ENCODE peak calls at places on chromosome 15, in eight cellular contexts. One of them, this sample, is unnamed.

GRCh38 chr15:66389098-66389858 is 2.6 kb downstream of the MAP2K1 start:
- DNase-seq in heart right ventricle: no peak
- DNase-seq in progenitor cell of endocrine pancreas: no peak
- DNase-seq in cardiac fibroblast: no peak
- DNase-seq in endothelial cell of umbilical vein: no peak
- DNase-seq in MCF 10A: no peak
- DNase-seq in lung: no peak
- DNase-seq in ovary: no peak
- DNase-seq in this sample: no peak

GRCh38 chr15:81235781-81236507 is 39.3 kb downstream of the IL16 start:
- DNase-seq in heart right ventricle: no peak
- DNase-seq in progenitor cell of endocrine pancreas: no peak
- DNase-seq in cardiac fibroblast: peak; percentile 96
- DNase-seq in endothelial cell of umbilical vein: peak; percentile 14
- DNase-seq in MCF 10A: peak; percentile 13
- DNase-seq in lung: no peak
- DNase-seq in ovary: peak; percentile 35
- DNase-seq in this sample: no peak

GRCh38 chr15:70094690-70095311 is 2.9 kb downstream of the TLE3 start:
- DNase-seq in heart right ventricle: no peak
- DNase-seq in progenitor cell of endocrine pancreas: no peak
- DNase-seq in cardiac fibroblast: peak; percentile 5
- DNase-seq in endothelial cell of umbilical vein: peak; percentile 25
- DNase-seq in MCF 10A: no peak
- DNase-seq in lung: no peak
- DNase-seq in ovary: no peak
- DNase-seq in this sample: no peak

GRCh38 chr15:40108061-40108854 is 421 bp downstream of the BMF start:
- DNase-seq in heart right ventricle: peak; percentile 80
- DNase-seq in progenitor cell of endocrine pancreas: no peak
- DNase-seq in cardiac fibroblast: peak; percentile 54
- DNase-seq in endothelial cell of umbilical vein: peak; percentile 47
- DNase-seq in MCF 10A: no peak
- DNase-seq in lung: no peak
- DNase-seq in ovary: peak; percentile 86
- DNase-seq in this sample: peak; percentile 37

GRCh38 chr15:57528940-57529565 is 62.7 kb upstream of the MYZAP start:
- DNase-seq in heart right ventricle: no peak
- DNase-seq in progenitor cell of endocrine pancreas: no peak
- DNase-seq in cardiac fibroblast: no peak
- DNase-seq in endothelial cell of umbilical vein: no peak
- DNase-seq in MCF 10A: no peak
- DNase-seq in lung: no peak
- DNase-seq in ovary: no peak
- DNase-seq in this sample: no peak

GRCh38 chr15:92906038-92906437 is 5.9 kb downstream of the CHD2 start:
- DNase-seq in heart right ventricle: no peak
- DNase-seq in progenitor cell of endocrine pancreas: no peak
- DNase-seq in cardiac fibroblast: no peak
- DNase-seq in endothelial cell of umbilical vein: no peak
- DNase-seq in MCF 10A: peak; percentile 14
- DNase-seq in lung: no peak
- DNase-seq in ovary: no peak
- DNase-seq in this sample: no peak

GRCh38 chr15:71448688-71449114 is 333.4 kb downstream of the THSD4 start:
- DNase-seq in heart right ventricle: no peak
- DNase-seq in progenitor cell of endocrine pancreas: peak; percentile 42
- DNase-seq in cardiac fibroblast: peak; percentile 80
- DNase-seq in endothelial cell of umbilical vein: peak; percentile 87
- DNase-seq in MCF 10A: peak; percentile 79
- DNase-seq in lung: peak; percentile 56
- DNase-seq in ovary: no peak
- DNase-seq in this sample: peak; percentile 66

GRCh38 chr15:48186271-48186670 is 5.2 kb upstream of the CTXN2 start:
- DNase-seq in heart right ventricle: no peak
- DNase-seq in progenitor cell of endocrine pancreas: no peak
- DNase-seq in cardiac fibroblast: no peak
- DNase-seq in endothelial cell of umbilical vein: no peak
- DNase-seq in MCF 10A: no peak
- DNase-seq in lung: no peak
- DNase-seq in ovary: no peak
- DNase-seq in this sample: no peak

GRCh38 chr15:25179673-25180511 is 225.1 kb downstream of the SNRPN start:
- DNase-seq in heart right ventricle: peak; percentile 3
- DNase-seq in progenitor cell of endocrine pancreas: peak; percentile 4
- DNase-seq in cardiac fibroblast: no peak
- DNase-seq in endothelial cell of umbilical vein: no peak
- DNase-seq in MCF 10A: no peak
- DNase-seq in lung: no peak
- DNase-seq in ovary: peak; percentile 7
- DNase-seq in this sample: no peak

GRCh38 chr15:89828324-89829145 is 13.9 kb upstream of the ANPEP start:
- DNase-seq in heart right ventricle: peak; percentile 73
- DNase-seq in progenitor cell of endocrine pancreas: no peak
- DNase-seq in cardiac fibroblast: peak; percentile 72
- DNase-seq in endothelial cell of umbilical vein: no peak
- DNase-seq in MCF 10A: peak; percentile 69
- DNase-seq in lung: peak; percentile 59
- DNase-seq in ovary: peak; percentile 48
- DNase-seq in this sample: peak; percentile 55

GRCh38 chr15:94269954-94270353 is 38.6 kb downstream of the MCTP2 start:
- DNase-seq in heart right ventricle: no peak
- DNase-seq in progenitor cell of endocrine pancreas: no peak
- DNase-seq in cardiac fibroblast: no peak
- DNase-seq in endothelial cell of umbilical vein: no peak
- DNase-seq in MCF 10A: no peak
- DNase-seq in lung: no peak
- DNase-seq in ovary: no peak
- DNase-seq in this sample: no peak

GRCh38 chr15:69979269-69979668 is 118.4 kb downstream of the TLE3 start:
- DNase-seq in heart right ventricle: no peak
- DNase-seq in progenitor cell of endocrine pancreas: no peak
- DNase-seq in cardiac fibroblast: peak; percentile 42
- DNase-seq in endothelial cell of umbilical vein: no peak
- DNase-seq in MCF 10A: peak; percentile 45
- DNase-seq in lung: no peak
- DNase-seq in ovary: no peak
- DNase-seq in this sample: no peak

GRCh38 chr15:51737538-51738305 is at the start of gene LYSMD2:
- DNase-seq in heart right ventricle: peak; percentile 87
- DNase-seq in progenitor cell of endocrine pancreas: peak; percentile 17
- DNase-seq in cardiac fibroblast: peak; percentile 43
- DNase-seq in endothelial cell of umbilical vein: peak; percentile 71
- DNase-seq in MCF 10A: peak; percentile 63
- DNase-seq in lung: peak; percentile 70
- DNase-seq in ovary: peak; percentile 87
- DNase-seq in this sample: peak; percentile 75

GRCh38 chr15:61641645-61642044 is 412.5 kb upstream of the RORA start:
- DNase-seq in heart right ventricle: no peak
- DNase-seq in progenitor cell of endocrine pancreas: no peak
- DNase-seq in cardiac fibroblast: no peak
- DNase-seq in endothelial cell of umbilical vein: no peak
- DNase-seq in MCF 10A: no peak
- DNase-seq in lung: no peak
- DNase-seq in ovary: no peak
- DNase-seq in this sample: no peak

GRCh38 chr15:31340591-31340990 is 14.0 kb downstream of the KLF13 start:
- DNase-seq in heart right ventricle: no peak
- DNase-seq in progenitor cell of endocrine pancreas: no peak
- DNase-seq in cardiac fibroblast: no peak
- DNase-seq in endothelial cell of umbilical vein: no peak
- DNase-seq in MCF 10A: no peak
- DNase-seq in lung: no peak
- DNase-seq in ovary: no peak
- DNase-seq in this sample: no peak

GRCh38 chr15:65400760-65401606 is 21.8 kb downstream of the IGDCC4 start:
- DNase-seq in heart right ventricle: peak; percentile 60
- DNase-seq in progenitor cell of endocrine pancreas: peak; percentile 62
- DNase-seq in cardiac fibroblast: peak; percentile 71
- DNase-seq in endothelial cell of umbilical vein: peak; percentile 75
- DNase-seq in MCF 10A: peak; percentile 69
- DNase-seq in lung: no peak
- DNase-seq in ovary: peak; percentile 87
- DNase-seq in this sample: peak; percentile 81

GRCh38 chr15:43777293-43777819 is 590 bp upstream of the ELL3 start:
- DNase-seq in heart right ventricle: peak; percentile 75
- DNase-seq in progenitor cell of endocrine pancreas: peak; percentile 38
- DNase-seq in cardiac fibroblast: peak; percentile 76
- DNase-seq in endothelial cell of umbilical vein: peak; percentile 87
- DNase-seq in MCF 10A: peak; percentile 79
- DNase-seq in lung: peak; percentile 80
- DNase-seq in ovary: peak; percentile 82
- DNase-seq in this sample: peak; percentile 63

GRCh38 chr15:78790027-78790426 is 21.2 kb downstream of the ADAMTS7 start:
- DNase-seq in heart right ventricle: no peak
- DNase-seq in progenitor cell of endocrine pancreas: no peak
- DNase-seq in cardiac fibroblast: no peak
- DNase-seq in endothelial cell of umbilical vein: no peak
- DNase-seq in MCF 10A: no peak
- DNase-seq in lung: no peak
- DNase-seq in ovary: no peak
- DNase-seq in this sample: no peak

GRCh38 chr15:79853492-79854328 is 43.1 kb downstream of the MTHFS start:
- DNase-seq in heart right ventricle: peak; percentile 14
- DNase-seq in progenitor cell of endocrine pancreas: peak; percentile 21
- DNase-seq in cardiac fibroblast: peak; percentile 93
- DNase-seq in endothelial cell of umbilical vein: peak; percentile 88
- DNase-seq in MCF 10A: peak; percentile 82
- DNase-seq in lung: peak; percentile 64
- DNase-seq in ovary: peak; percentile 64
- DNase-seq in this sample: peak; percentile 65

GRCh38 chr15:39692464-39693327 is 89.9 kb downstream of the FSIP1 start:
- DNase-seq in heart right ventricle: no peak
- DNase-seq in progenitor cell of endocrine pancreas: no peak
- DNase-seq in cardiac fibroblast: no peak
- DNase-seq in endothelial cell of umbilical vein: no peak
- DNase-seq in MCF 10A: no peak
- DNase-seq in lung: no peak
- DNase-seq in ovary: no peak
- DNase-seq in this sample: peak; percentile 15

GRCh38 chr15:84818221-84819131 is 1.3 kb downstream of the ALPK3 start:
- DNase-seq in heart right ventricle: no peak
- DNase-seq in progenitor cell of endocrine pancreas: no peak
- DNase-seq in cardiac fibroblast: peak; percentile 60
- DNase-seq in endothelial cell of umbilical vein: peak; percentile 91
- DNase-seq in MCF 10A: no peak
- DNase-seq in lung: no peak
- DNase-seq in ovary: no peak
- DNase-seq in this sample: no peak

GRCh38 chr15:84821501-84822021 is 4.4 kb downstream of the ALPK3 start:
- DNase-seq in heart right ventricle: no peak
- DNase-seq in progenitor cell of endocrine pancreas: no peak
- DNase-seq in cardiac fibroblast: peak; percentile 24
- DNase-seq in endothelial cell of umbilical vein: peak; percentile 67
- DNase-seq in MCF 10A: no peak
- DNase-seq in lung: no peak
- DNase-seq in ovary: peak; percentile 49
- DNase-seq in this sample: no peak

GRCh38 chr15:84817461-84818081 is 415 bp downstream of the ALPK3 start:
- DNase-seq in heart right ventricle: no peak
- DNase-seq in progenitor cell of endocrine pancreas: peak; percentile 48
- DNase-seq in cardiac fibroblast: no peak
- DNase-seq in endothelial cell of umbilical vein: peak; percentile 50
- DNase-seq in MCF 10A: no peak
- DNase-seq in lung: no peak
- DNase-seq in ovary: no peak
- DNase-seq in this sample: peak; percentile 18

GRCh38 chr15:84819791-84820190 is 2.6 kb downstream of the ALPK3 start:
- DNase-seq in heart right ventricle: no peak
- DNase-seq in progenitor cell of endocrine pancreas: no peak
- DNase-seq in cardiac fibroblast: no peak
- DNase-seq in endothelial cell of umbilical vein: no peak
- DNase-seq in MCF 10A: no peak
- DNase-seq in lung: no peak
- DNase-seq in ovary: no peak
- DNase-seq in this sample: no peak

DNA sequence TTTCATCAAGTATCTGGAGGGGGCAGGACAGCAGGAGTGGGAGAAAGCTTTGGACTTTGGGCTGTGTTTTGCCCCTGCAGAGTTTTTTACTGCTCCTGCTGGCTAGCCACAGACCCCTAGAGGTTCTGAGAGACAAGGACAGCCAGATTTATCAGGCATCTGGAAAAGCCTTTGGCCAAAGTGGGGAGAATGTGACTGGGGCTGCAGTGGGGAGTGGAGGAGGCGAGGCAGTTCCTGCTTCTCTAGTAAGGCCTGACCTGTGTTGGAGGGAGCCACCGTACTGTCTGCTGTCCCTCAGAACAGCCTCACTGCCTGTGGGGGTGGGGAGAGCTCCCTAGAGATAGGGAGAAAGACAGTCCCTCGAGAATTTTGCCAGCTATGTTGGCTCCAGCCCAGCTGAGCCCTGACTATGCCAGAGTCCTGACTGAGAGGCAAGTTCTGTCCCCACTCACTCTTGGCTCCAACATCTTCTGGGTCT is 2.2 kb downstream of the ALPK3 start:
- DNase-seq in heart right ventricle: peak; percentile 69
- DNase-seq in progenitor cell of endocrine pancreas: no peak
- DNase-seq in cardiac fibroblast: no peak
- DNase-seq in endothelial cell of umbilical vein: peak; percentile 25
- DNase-seq in MCF 10A: no peak
- DNase-seq in lung: no peak
- DNase-seq in ovary: peak; percentile 48
- DNase-seq in this sample: no peak
- TF ChIP-seq CTCF in heart right ventricle: peak; percentile 18
- TF ChIP-seq CTCF in progenitor cell of endocrine pancreas: peak; percentile 48
- TF ChIP-seq CTCF in cardiac fibroblast: peak; percentile 10
- TF ChIP-seq CTCF in endothelial cell of umbilical vein: peak; percentile 29
- TF ChIP-seq CTCF in MCF 10A: no peak
- TF ChIP-seq CTCF in lung: no peak
- TF ChIP-seq CTCF in ovary: no peak
- TF ChIP-seq CTCF in this sample: no peak

GRCh38 chr15:98382139-98382538 is 266.2 kb upstream of the IGF1R start:
- DNase-seq in heart right ventricle: no peak
- DNase-seq in progenitor cell of endocrine pancreas: no peak
- DNase-seq in cardiac fibroblast: no peak
- DNase-seq in endothelial cell of umbilical vein: no peak
- DNase-seq in MCF 10A: no peak
- DNase-seq in lung: no peak
- DNase-seq in ovary: no peak
- DNase-seq in this sample: no peak
- TF ChIP-seq CTCF in heart right ventricle: no peak
- TF ChIP-seq CTCF in progenitor cell of endocrine pancreas: no peak
- TF ChIP-seq CTCF in cardiac fibroblast: no peak
- TF ChIP-seq CTCF in endothelial cell of umbilical vein: no peak
- TF ChIP-seq CTCF in MCF 10A: no peak
- TF ChIP-seq CTCF in lung: no peak
- TF ChIP-seq CTCF in ovary: no peak
- TF ChIP-seq CTCF in this sample: no peak

GRCh38 chr15:59457103-59457502 is 19.1 kb downstream of the FAM81A start:
- DNase-seq in heart right ventricle: no peak
- DNase-seq in progenitor cell of endocrine pancreas: no peak
- DNase-seq in cardiac fibroblast: no peak
- DNase-seq in endothelial cell of umbilical vein: no peak
- DNase-seq in MCF 10A: peak; percentile 29
- DNase-seq in lung: no peak
- DNase-seq in ovary: no peak
- DNase-seq in this sample: no peak
- TF ChIP-seq CTCF in heart right ventricle: no peak
- TF ChIP-seq CTCF in progenitor cell of endocrine pancreas: no peak
- TF ChIP-seq CTCF in cardiac fibroblast: no peak
- TF ChIP-seq CTCF in endothelial cell of umbilical vein: no peak
- TF ChIP-seq CTCF in MCF 10A: no peak
- TF ChIP-seq CTCF in lung: no peak
- TF ChIP-seq CTCF in ovary: no peak
- TF ChIP-seq CTCF in this sample: no peak

GRCh38 chr15:101256756-101257155 is 4.9 kb upstream of the CHSY1 start:
- DNase-seq in heart right ventricle: no peak
- DNase-seq in progenitor cell of endocrine pancreas: no peak
- DNase-seq in cardiac fibroblast: no peak
- DNase-seq in endothelial cell of umbilical vein: no peak
- DNase-seq in MCF 10A: peak; percentile 30
- DNase-seq in lung: no peak
- DNase-seq in ovary: no peak
- DNase-seq in this sample: no peak
- TF ChIP-seq CTCF in heart right ventricle: no peak
- TF ChIP-seq CTCF in progenitor cell of endocrine pancreas: peak; percentile 31
- TF ChIP-seq CTCF in cardiac fibroblast: peak; percentile 38
- TF ChIP-seq CTCF in endothelial cell of umbilical vein: no peak
- TF ChIP-seq CTCF in MCF 10A: peak; percentile 28
- TF ChIP-seq CTCF in lung: no peak
- TF ChIP-seq CTCF in ovary: no peak
- TF ChIP-seq CTCF in this sample: no peak